ENCODE peak calls at places on chromosomes 16 and 17, in seven cellular contexts. Z is lower leg skin, T is body of pancreas, K is NB4, X is erythroblast, L is stomach, R is esophagus squamous epithelium. C is an unnamed sample.

GRCh38 chr17:13920413-13920812 is 148.9 kb upstream of the COX10 start:
- DNase-seq in Z (no peak), L (no peak), T (no peak), K (peak), R (no peak), X (no peak), C (no peak)

GRCh38 chr16:86363057-86363490 is 147.3 kb upstream of the FOXF1 start:
- DNase-seq in L (no peak), Z (no peak), R (no peak), K (no peak), T (no peak), X (no peak), C (peak)

GRCh38 chr17:32757963-32758362 is 119.0 kb downstream of the MYO1D start:
- DNase-seq in X (no peak), T (no peak), K (no peak), Z (no peak), R (no peak), L (no peak), C (no peak)

GRCh38 chr16:50152807-50153647 is at the start of gene TENT4B:
- DNase-seq in L (peak), R (peak), X (peak), Z (peak), K (peak), T (peak), C (peak)

GRCh38 chr17:82059272-82060000 is 6.2 kb downstream of the DUS1L start:
- DNase-seq in X (no peak), K (no peak), T (no peak), R (no peak), L (no peak), Z (no peak), C (no peak)

GRCh38 chr17:42233148-42233547 is 38.9 kb upstream of the GHDC start:
- DNase-seq in L (no peak), T (no peak), X (no peak), Z (peak), K (no peak), R (no peak), C (no peak)

GRCh38 chr16:19745286-19746018 is 27.4 kb downstream of the IQCK start:
- DNase-seq in X (no peak), K (no peak), R (no peak), Z (peak), T (no peak), L (no peak), C (no peak)

GRCh38 chr16:13896543-13897182 is 23.3 kb upstream of the ERCC4 start:
- DNase-seq in X (no peak), R (no peak), Z (no peak), L (no peak), T (no peak), K (peak), C (no peak)

GRCh38 chr17:81232616-81233241 is 6.1 kb downstream of the TEPSIN start:
- DNase-seq in K (no peak), X (no peak), R (no peak), Z (no peak), T (no peak), L (no peak), C (no peak)

GRCh38 chr17:17774009-17774881 is 62.5 kb downstream of the SREBF1 start:
- DNase-seq in R (no peak), Z (no peak), L (peak), T (peak), K (no peak), X (peak), C (no peak)

GRCh38 chr16:72241930-72242329 is 70.0 kb upstream of the PMFBP1 start:
- DNase-seq in X (no peak), Z (no peak), T (peak), L (no peak), R (no peak), K (peak), C (peak)

GRCh38 chr16:68995011-68995504 is 110.4 kb upstream of the HAS3 start:
- DNase-seq in Z (no peak), R (no peak), K (peak), X (peak), L (no peak), T (peak), C (no peak)

GRCh38 chr16:49986351-49987124 is 38.5 kb upstream of the CNEP1R1 start:
- DNase-seq in R (no peak), Z (no peak), L (peak), T (no peak), K (no peak), X (no peak), C (peak)

GRCh38 chr17:70217571-70217970 is 48.2 kb downstream of the KCNJ2 start:
- DNase-seq in Z (no peak), X (no peak), L (no peak), T (no peak), R (no peak), K (no peak), C (no peak)

GRCh38 chr16:57061084-57061905 is 31.1 kb upstream of the CPNE2 start:
- DNase-seq in K (peak), Z (peak), T (peak), R (no peak), X (no peak), L (peak), C (peak)

GRCh38 chr16:55842369-55843104 is 9.6 kb upstream of the CES1 start:
- DNase-seq in X (peak), L (no peak), T (peak), Z (no peak), K (peak), R (no peak), C (peak)

GRCh38 chr16:56777533-56777932 is 47.6 kb downstream of the NUP93 start:
- DNase-seq in K (no peak), L (no peak), T (no peak), Z (no peak), R (no peak), X (no peak), C (no peak)

GRCh38 chr16:86044881-86045600 is 146.1 kb downstream of the IRF8 start:
- DNase-seq in K (no peak), L (peak), T (peak), X (no peak), Z (no peak), R (no peak), C (no peak)

GRCh38 chr17:43940630-43941029 is 1.6 kb downstream of the PPY start:
- DNase-seq in X (peak), T (peak), L (no peak), Z (no peak), K (peak), R (no peak), C (peak)

GRCh38 chr17:3990391-3991127 is 26.3 kb upstream of the ATP2A3 start:
- DNase-seq in K (no peak), Z (no peak), R (no peak), L (no peak), T (no peak), X (no peak), C (no peak)

GRCh38 chr16:27108826-27109665 is 42.3 kb downstream of the C16orf82 start:
- DNase-seq in R (no peak), T (no peak), X (no peak), K (no peak), L (no peak), Z (peak), C (no peak)

GRCh38 chr17:4232168-4232813 is 31.5 kb downstream of the ANKFY1 start:
- DNase-seq in R (no peak), L (no peak), K (peak), T (no peak), Z (no peak), X (no peak), C (no peak)

GRCh38 chr17:57404073-57404472 is 147.8 kb downstream of the MSI2 start:
- DNase-seq in L (no peak), K (peak), Z (no peak), T (no peak), X (peak), R (no peak), C (no peak)

GRCh38 chr17:17315142-17315821 is 12.1 kb downstream of the NT5M start:
- DNase-seq in K (no peak), X (no peak), L (peak), Z (peak), R (no peak), T (no peak), C (no peak)

GRCh38 chr17:48002920-48003685 is 32.2 kb downstream of the CDK5RAP3 start:
- DNase-seq in L (no peak), X (no peak), Z (no peak), T (no peak), K (no peak), R (no peak), C (no peak)

GRCh38 chr16:29700253-29700987 is 21.4 kb downstream of the QPRT start:
- DNase-seq in L (peak), K (peak), Z (peak), R (no peak), X (peak), T (peak), C (peak)

GRCh38 chr17:79949646-79950292 is 85.9 kb downstream of the TBC1D16 start:
- DNase-seq in R (no peak), X (no peak), K (peak), T (no peak), Z (peak), L (no peak), C (no peak)

DNA sequence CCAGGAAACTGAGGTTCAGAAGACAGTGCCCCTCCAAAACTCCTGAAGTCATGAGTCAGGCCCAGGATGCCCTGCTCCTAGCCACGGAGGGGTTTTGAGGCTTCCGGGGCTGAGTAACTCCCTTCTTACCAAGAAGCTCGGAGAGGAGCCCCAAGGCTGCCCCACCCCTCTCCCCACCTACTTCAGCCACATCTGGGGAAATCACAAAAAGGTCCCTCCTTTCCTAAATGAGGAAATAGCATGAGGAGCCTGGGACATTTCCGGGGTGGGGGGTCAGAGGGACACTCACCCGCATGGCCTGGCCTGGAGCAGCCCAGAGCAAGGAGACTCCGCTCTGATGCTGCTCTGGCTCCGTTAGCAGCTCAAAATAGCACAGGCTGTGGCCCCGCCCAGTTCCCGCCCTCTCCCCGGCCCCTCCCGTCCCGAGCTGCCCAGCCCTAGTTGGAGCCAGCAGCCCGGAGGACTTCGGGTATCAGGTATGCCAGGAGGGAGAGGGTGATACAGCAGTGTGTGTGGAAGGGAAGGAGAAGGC is 40.1 kb downstream of the MYO18A start:
- DNase-seq in R (no peak), Z (peak), K (peak), T (peak), L (peak), X (peak), C (peak)
- TF ChIP-seq POLR2A in R (no peak), Z (no peak), K (peak), T (peak), L (no peak), X (no peak), C (peak)

DNA sequence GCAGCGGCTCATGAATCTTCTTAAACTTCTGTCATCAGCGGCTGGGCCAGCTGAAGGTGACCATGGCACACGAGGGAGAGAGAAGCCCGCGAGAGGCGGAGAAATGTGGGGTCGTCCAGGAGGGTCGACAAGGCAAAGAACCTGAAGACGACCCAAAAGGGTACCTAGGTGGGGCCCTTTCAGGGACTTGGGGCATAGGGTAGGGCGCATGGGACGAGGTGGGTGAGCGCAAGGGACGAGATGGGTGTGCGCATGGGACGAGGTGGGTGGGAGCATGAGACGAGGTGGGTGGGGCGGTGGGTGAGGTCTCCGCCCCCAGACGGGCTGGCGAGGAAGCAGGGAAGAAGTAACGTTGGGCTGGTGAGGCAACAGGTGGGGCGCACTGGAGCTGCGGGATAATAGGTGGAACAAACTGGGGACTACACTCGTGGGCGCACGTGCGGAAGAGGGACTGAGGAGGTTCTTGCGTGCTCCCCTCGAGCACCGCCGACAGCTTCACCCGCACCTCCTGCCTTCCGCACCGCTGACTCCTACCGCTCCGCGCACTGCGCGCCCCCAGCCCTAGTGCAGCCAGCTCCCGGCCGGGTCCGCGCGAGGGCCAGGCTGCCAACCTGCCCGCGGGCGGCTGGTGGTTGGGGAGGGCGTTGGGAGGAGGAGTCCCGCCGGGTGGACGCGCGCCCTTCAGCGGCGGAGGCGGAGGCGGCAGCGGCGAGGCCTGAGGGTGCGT is 23.2 kb upstream of the CRYM start:
- DNase-seq in R (no peak), T (peak), Z (peak), K (peak), L (peak), X (peak), C (peak)
- TF ChIP-seq POLR2A in R (no peak), T (peak), Z (no peak), K (peak), L (no peak), X (no peak), C (peak)

DNA sequence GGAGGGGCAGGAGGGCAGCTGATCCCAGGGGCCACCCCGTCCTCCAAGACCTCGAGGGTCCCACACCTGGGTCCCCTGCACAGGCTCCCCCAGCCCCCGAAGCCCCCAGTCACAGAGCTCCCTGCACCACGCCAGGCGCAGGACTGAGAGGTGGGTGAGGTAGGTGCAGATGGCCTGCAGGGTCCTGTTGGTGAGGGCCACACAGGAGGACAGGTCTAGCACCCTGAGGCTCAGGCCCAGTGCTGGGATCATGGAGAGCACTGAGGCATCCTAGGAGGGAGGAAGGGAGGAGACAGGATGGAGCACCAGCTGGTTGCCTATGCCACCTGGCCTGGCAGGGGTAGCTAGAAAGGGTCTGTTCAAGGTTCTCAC is 9.6 kb downstream of the ELMO3 start:
- DNase-seq in K (no peak), T (no peak), X (no peak), Z (no peak), R (no peak), L (no peak), C (no peak)
- TF ChIP-seq POLR2A in K (no peak), T (no peak), X (no peak), Z (no peak), R (no peak), L (no peak), C (no peak)

GRCh38 chr17:46931596-46931995 is 8.6 kb downstream of the GOSR2 start:
- DNase-seq in Z (no peak), T (no peak), X (no peak), K (no peak), R (no peak), L (no peak), C (no peak)

GRCh38 chr17:46940692-46941404 is 17.9 kb downstream of the GOSR2 start:
- DNase-seq in Z (peak), R (peak), X (peak), L (peak), K (peak), T (peak), C (peak)

GRCh38 chr17:46930083-46930482 is 7.1 kb downstream of the GOSR2 start:
- DNase-seq in L (no peak), X (no peak), K (no peak), T (no peak), R (no peak), Z (no peak), C (no peak)

GRCh38 chr17:46935658-46936266 is 12.8 kb downstream of the GOSR2 start:
- DNase-seq in X (peak), Z (no peak), K (no peak), R (no peak), L (peak), T (no peak), C (no peak)
- TF ChIP-seq POLR2A in X (peak), Z (no peak), K (no peak), R (no peak), L (no peak), T (no peak), C (no peak)

C was measured in H54.